ENCODE peak calls at places on chromosomes 12 and 14, in eight cellular contexts. One of them, this sample, is unnamed.

GRCh38 chr14:90062852-90063539 is 1.2 kb downstream of the KCNK13 start:
- DNase-seq in effector memory CD4-positive, alpha-beta T cell: no peak
- DNase-seq in Caki2: no peak
- DNase-seq in A673: no peak
- DNase-seq in stimulated activated CD4-positive, alpha-beta T cell treated with anti-CD3 and anti-CD28 coated beads, Interleukin-12 subunit alpha, Interleukin-12 subunit beta, amount 100 ng/mL, for 4 hours: no peak
- DNase-seq in esophagus muscularis mucosa: peak
- DNase-seq in iPS-NIHi11: no peak
- DNase-seq in H9: no peak
- DNase-seq in this sample: no peak

GRCh38 chr12:118050972-118051910 is 9.7 kb downstream of the WSB2 start:
- DNase-seq in effector memory CD4-positive, alpha-beta T cell: no peak
- DNase-seq in Caki2: no peak
- DNase-seq in A673: no peak
- DNase-seq in stimulated activated CD4-positive, alpha-beta T cell treated with anti-CD3 and anti-CD28 coated beads, Interleukin-12 subunit alpha, Interleukin-12 subunit beta, amount 100 ng/mL, for 4 hours: no peak
- DNase-seq in esophagus muscularis mucosa: no peak
- DNase-seq in iPS-NIHi11: no peak
- DNase-seq in H9: no peak
- DNase-seq in this sample: no peak

GRCh38 chr12:95304673-95305198 is 87.1 kb downstream of the VEZT start:
- DNase-seq in effector memory CD4-positive, alpha-beta T cell: no peak
- DNase-seq in Caki2: no peak
- DNase-seq in A673: peak
- DNase-seq in stimulated activated CD4-positive, alpha-beta T cell treated with anti-CD3 and anti-CD28 coated beads, Interleukin-12 subunit alpha, Interleukin-12 subunit beta, amount 100 ng/mL, for 4 hours: no peak
- DNase-seq in esophagus muscularis mucosa: no peak
- DNase-seq in iPS-NIHi11: no peak
- DNase-seq in H9: no peak
- DNase-seq in this sample: no peak

GRCh38 chr14:22190411-22191191 is 398.4 kb downstream of the DAD1 start:
- DNase-seq in effector memory CD4-positive, alpha-beta T cell: no peak
- DNase-seq in Caki2: peak
- DNase-seq in A673: no peak
- DNase-seq in stimulated activated CD4-positive, alpha-beta T cell treated with anti-CD3 and anti-CD28 coated beads, Interleukin-12 subunit alpha, Interleukin-12 subunit beta, amount 100 ng/mL, for 4 hours: no peak
- DNase-seq in esophagus muscularis mucosa: no peak
- DNase-seq in iPS-NIHi11: no peak
- DNase-seq in H9: no peak
- DNase-seq in this sample: no peak

GRCh38 chr14:71148627-71149026 is 241.4 kb downstream of the PCNX1 start:
- DNase-seq in effector memory CD4-positive, alpha-beta T cell: no peak
- DNase-seq in Caki2: no peak
- DNase-seq in A673: no peak
- DNase-seq in stimulated activated CD4-positive, alpha-beta T cell treated with anti-CD3 and anti-CD28 coated beads, Interleukin-12 subunit alpha, Interleukin-12 subunit beta, amount 100 ng/mL, for 4 hours: no peak
- DNase-seq in esophagus muscularis mucosa: no peak
- DNase-seq in iPS-NIHi11: no peak
- DNase-seq in H9: no peak
- DNase-seq in this sample: no peak

GRCh38 chr14:91947196-91948184 is at the start of gene FBLN5:
- DNase-seq in effector memory CD4-positive, alpha-beta T cell: no peak
- DNase-seq in Caki2: no peak
- DNase-seq in A673: peak
- DNase-seq in stimulated activated CD4-positive, alpha-beta T cell treated with anti-CD3 and anti-CD28 coated beads, Interleukin-12 subunit alpha, Interleukin-12 subunit beta, amount 100 ng/mL, for 4 hours: peak
- DNase-seq in esophagus muscularis mucosa: no peak
- DNase-seq in iPS-NIHi11: peak
- DNase-seq in H9: peak
- DNase-seq in this sample: peak

GRCh38 chr12:11877869-11878780 is 192.6 kb upstream of the BCL2L14 start:
- DNase-seq in effector memory CD4-positive, alpha-beta T cell: no peak
- DNase-seq in Caki2: peak
- DNase-seq in A673: peak
- DNase-seq in stimulated activated CD4-positive, alpha-beta T cell treated with anti-CD3 and anti-CD28 coated beads, Interleukin-12 subunit alpha, Interleukin-12 subunit beta, amount 100 ng/mL, for 4 hours: no peak
- DNase-seq in esophagus muscularis mucosa: no peak
- DNase-seq in iPS-NIHi11: peak
- DNase-seq in H9: no peak
- DNase-seq in this sample: peak

GRCh38 chr12:98698603-98699463 is 53.7 kb downstream of the APAF1 start:
- DNase-seq in effector memory CD4-positive, alpha-beta T cell: no peak
- DNase-seq in Caki2: no peak
- DNase-seq in A673: peak
- DNase-seq in stimulated activated CD4-positive, alpha-beta T cell treated with anti-CD3 and anti-CD28 coated beads, Interleukin-12 subunit alpha, Interleukin-12 subunit beta, amount 100 ng/mL, for 4 hours: peak
- DNase-seq in esophagus muscularis mucosa: no peak
- DNase-seq in iPS-NIHi11: peak
- DNase-seq in H9: no peak
- DNase-seq in this sample: peak

GRCh38 chr14:23930742-23931141 is 22.8 kb upstream of the DHRS4 start:
- DNase-seq in effector memory CD4-positive, alpha-beta T cell: no peak
- DNase-seq in Caki2: no peak
- DNase-seq in A673: no peak
- DNase-seq in stimulated activated CD4-positive, alpha-beta T cell treated with anti-CD3 and anti-CD28 coated beads, Interleukin-12 subunit alpha, Interleukin-12 subunit beta, amount 100 ng/mL, for 4 hours: no peak
- DNase-seq in esophagus muscularis mucosa: no peak
- DNase-seq in iPS-NIHi11: no peak
- DNase-seq in H9: no peak
- DNase-seq in this sample: no peak

GRCh38 chr12:108008163-108008562 is 120.9 kb upstream of the WSCD2 start:
- DNase-seq in effector memory CD4-positive, alpha-beta T cell: no peak
- DNase-seq in Caki2: no peak
- DNase-seq in A673: no peak
- DNase-seq in stimulated activated CD4-positive, alpha-beta T cell treated with anti-CD3 and anti-CD28 coated beads, Interleukin-12 subunit alpha, Interleukin-12 subunit beta, amount 100 ng/mL, for 4 hours: no peak
- DNase-seq in esophagus muscularis mucosa: no peak
- DNase-seq in iPS-NIHi11: no peak
- DNase-seq in H9: no peak
- DNase-seq in this sample: no peak

GRCh38 chr12:19998968-19999792 is 369.2 kb upstream of the PDE3A start:
- DNase-seq in effector memory CD4-positive, alpha-beta T cell: no peak
- DNase-seq in Caki2: peak
- DNase-seq in A673: no peak
- DNase-seq in stimulated activated CD4-positive, alpha-beta T cell treated with anti-CD3 and anti-CD28 coated beads, Interleukin-12 subunit alpha, Interleukin-12 subunit beta, amount 100 ng/mL, for 4 hours: no peak
- DNase-seq in esophagus muscularis mucosa: no peak
- DNase-seq in iPS-NIHi11: no peak
- DNase-seq in H9: no peak
- DNase-seq in this sample: no peak

GRCh38 chr12:2225736-2226135 is 172.9 kb downstream of the CACNA1C start:
- DNase-seq in effector memory CD4-positive, alpha-beta T cell: no peak
- DNase-seq in Caki2: no peak
- DNase-seq in A673: no peak
- DNase-seq in stimulated activated CD4-positive, alpha-beta T cell treated with anti-CD3 and anti-CD28 coated beads, Interleukin-12 subunit alpha, Interleukin-12 subunit beta, amount 100 ng/mL, for 4 hours: no peak
- DNase-seq in esophagus muscularis mucosa: no peak
- DNase-seq in iPS-NIHi11: no peak
- DNase-seq in H9: no peak
- DNase-seq in this sample: no peak

GRCh38 chr12:24668563-24668962 is 280.3 kb downstream of the BCAT1 start:
- DNase-seq in effector memory CD4-positive, alpha-beta T cell: no peak
- DNase-seq in Caki2: no peak
- DNase-seq in A673: no peak
- DNase-seq in stimulated activated CD4-positive, alpha-beta T cell treated with anti-CD3 and anti-CD28 coated beads, Interleukin-12 subunit alpha, Interleukin-12 subunit beta, amount 100 ng/mL, for 4 hours: no peak
- DNase-seq in esophagus muscularis mucosa: no peak
- DNase-seq in iPS-NIHi11: no peak
- DNase-seq in H9: no peak
- DNase-seq in this sample: no peak

GRCh38 chr12:7188557-7189397 is 709 bp upstream of the PEX5 start:
- DNase-seq in effector memory CD4-positive, alpha-beta T cell: peak
- DNase-seq in Caki2: peak
- DNase-seq in A673: peak
- DNase-seq in stimulated activated CD4-positive, alpha-beta T cell treated with anti-CD3 and anti-CD28 coated beads, Interleukin-12 subunit alpha, Interleukin-12 subunit beta, amount 100 ng/mL, for 4 hours: peak
- DNase-seq in esophagus muscularis mucosa: peak
- DNase-seq in iPS-NIHi11: peak
- DNase-seq in H9: peak
- DNase-seq in this sample: peak

GRCh38 chr12:13570005-13570694 is 373.6 kb downstream of the EMP1 start:
- DNase-seq in effector memory CD4-positive, alpha-beta T cell: no peak
- DNase-seq in Caki2: no peak
- DNase-seq in A673: no peak
- DNase-seq in stimulated activated CD4-positive, alpha-beta T cell treated with anti-CD3 and anti-CD28 coated beads, Interleukin-12 subunit alpha, Interleukin-12 subunit beta, amount 100 ng/mL, for 4 hours: no peak
- DNase-seq in esophagus muscularis mucosa: no peak
- DNase-seq in iPS-NIHi11: no peak
- DNase-seq in H9: no peak
- DNase-seq in this sample: no peak

This sample was measured in WERI-Rb-1.